ENCODE peak calls at places on chromosomes 2 and 18, in five cellular contexts. E is HS-27A, N is lung microvascular endothelial cell, J is NCI-H1105 treated with DMSO at 0.1 percent for 48 hours, W is tibial nerve. R is an unnamed sample.

GRCh38 chr2:47520825-47521665 is 118.1 kb downstream of the MSH2 start:
- DNase-seq in E (no peak), N (peak), J (peak), W (no peak), R (no peak)

GRCh38 chr2:119475225-119475856 is 43.7 kb downstream of the TMEM37 start:
- DNase-seq in E (no peak), N (no peak), J (no peak), W (no peak), R (no peak)

GRCh38 chr18:30623401-30624065 is 419.0 kb downstream of the DSC3 start:
- DNase-seq in E (peak), N (no peak), J (no peak), W (no peak), R (peak)

GRCh38 chr2:64655873-64656272 is 2.2 kb upstream of the SERTAD2 start:
- DNase-seq in E (no peak), N (no peak), J (no peak), W (no peak), R (no peak)

GRCh38 chr2:10245021-10245420 is 57.7 kb upstream of the HPCAL1 start:
- DNase-seq in E (no peak), N (no peak), J (no peak), W (no peak), R (no peak)

GRCh38 chr18:681985-682384 is 24.5 kb downstream of the TYMS start:
- DNase-seq in E (no peak), N (no peak), J (no peak), W (no peak), R (no peak)

GRCh38 chr2:116510117-116510671 is 1304.3 kb upstream of the DDX18 start:
- DNase-seq in E (no peak), N (no peak), J (peak), W (no peak), R (peak)

GRCh38 chr2:121969155-121969554 is 213.7 kb downstream of the TSN start:
- DNase-seq in E (no peak), N (no peak), J (no peak), W (no peak), R (no peak)

GRCh38 chr2:172108587-172108930 is 5.9 kb upstream of the DLX2 start:
- DNase-seq in E (no peak), N (no peak), J (no peak), W (no peak), R (no peak)

GRCh38 chr18:74733592-74733991 is 135.9 kb downstream of the ZNF407 start:
- DNase-seq in E (no peak), N (no peak), J (no peak), W (no peak), R (no peak)

GRCh38 chr2:237341872-237342271 is 72.1 kb downstream of the COL6A3 start:
- DNase-seq in E (no peak), N (peak), J (no peak), W (no peak), R (peak)

GRCh38 chr2:215419113-215419512 is 16.8 kb downstream of the FN1 start:
- DNase-seq in E (no peak), N (no peak), J (no peak), W (no peak), R (no peak)

GRCh38 chr2:239781461-239781860 is 243.7 kb downstream of the NDUFA10 start:
- DNase-seq in E (no peak), N (no peak), J (no peak), W (no peak), R (no peak)

GRCh38 chr2:115414461-115414860 is 972.0 kb downstream of the DPP10 start:
- DNase-seq in E (no peak), N (no peak), J (no peak), W (no peak), R (peak)

GRCh38 chr2:63975437-63976124 is 43.6 kb downstream of the VPS54 start:
- DNase-seq in E (no peak), N (no peak), J (no peak), W (no peak), R (no peak)

GRCh38 chr2:149732001-149732685 is 144.6 kb upstream of the MMADHC start:
- DNase-seq in E (peak), N (peak), J (no peak), W (no peak), R (peak)

GRCh38 chr18:7117390-7118355 is at the start of gene LAMA1:
- DNase-seq in E (no peak), N (no peak), J (no peak), W (no peak), R (no peak)

GRCh38 chr2:104091894-104092293 is 762.0 kb upstream of the POU3F3 start:
- DNase-seq in E (no peak), N (no peak), J (no peak), W (no peak), R (no peak)

GRCh38 chr2:62485780-62486765 is 19.9 kb downstream of the TMEM17 start:
- DNase-seq in E (no peak), N (no peak), J (no peak), W (no peak), R (peak)

GRCh38 chr2:117271631-117272030 is 542.9 kb upstream of the DDX18 start:
- DNase-seq in E (no peak), N (no peak), J (no peak), W (no peak), R (no peak)

GRCh38 chr2:201260302-201260800 is at the start of gene CASP8:
- DNase-seq in E (no peak), N (peak), J (no peak), W (no peak), R (peak)

GRCh38 chr2:72980535-72981217 is 63.4 kb downstream of the EMX1 start:
- DNase-seq in E (no peak), N (no peak), J (no peak), W (no peak), R (peak)

GRCh38 chr2:65545818-65546217 is 113.4 kb upstream of the SPRED2 start:
- DNase-seq in E (peak), N (peak), J (no peak), W (no peak), R (peak)

GRCh38 chr2:158931577-158931976 is 36.9 kb upstream of the TANC1 start:
- DNase-seq in E (no peak), N (peak), J (no peak), W (no peak), R (peak)

GRCh38 chr2:8310557-8311455 is 371.1 kb upstream of the ID2 start:
- DNase-seq in E (no peak), N (no peak), J (no peak), W (no peak), R (no peak)

GRCh38 chr18:48813833-48814489 is 136.8 kb downstream of the SMAD7 start:
- DNase-seq in E (no peak), N (no peak), J (no peak), W (no peak), R (no peak)

GRCh38 chr18:23824704-23825103 is 135.5 kb downstream of the LAMA3 start:
- DNase-seq in E (no peak), N (peak), J (no peak), W (no peak), R (peak)

GRCh38 chr2:192195548-192196418 is 1.1 kb upstream of the TMEFF2 start:
- DNase-seq in E (no peak), N (peak), J (peak), W (no peak), R (peak)

GRCh38 chr18:43278401-43278800 is 1.1 kb upstream of the SYT4 start:
- DNase-seq in E (no peak), N (no peak), J (no peak), W (no peak), R (no peak)

GRCh38 chr2:69007603-69008002 is 5.4 kb upstream of the ANTXR1 start:
- DNase-seq in E (no peak), N (peak), J (no peak), W (no peak), R (peak)

GRCh38 chr2:88170472-88170892 is 336 bp downstream of the THNSL2 start:
- DNase-seq in E (no peak), N (no peak), J (no peak), W (no peak), R (peak)

GRCh38 chr18:28127228-28127627 is 49.7 kb downstream of the CDH2 start:
- DNase-seq in E (no peak), N (no peak), J (no peak), W (no peak), R (no peak)

GRCh38 chr2:2934030-2934429 is 443.6 kb downstream of the EIPR1 start:
- DNase-seq in E (no peak), N (no peak), J (no peak), W (no peak), R (no peak)

GRCh38 chr2:186755066-186755465 is 61.2 kb downstream of the FAM171B start:
- DNase-seq in E (no peak), N (peak), J (no peak), W (no peak), R (no peak)

GRCh38 chr2:178279142-178279541 is 84.8 kb downstream of the OSBPL6 start:
- DNase-seq in E (peak), N (peak), J (no peak), W (no peak), R (peak)

GRCh38 chr2:24793752-24794477 is 690 bp downstream of the CENPO start:
- DNase-seq in E (no peak), N (peak), J (peak), W (no peak), R (peak)

GRCh38 chr2:219658447-219658846 is 31.0 kb downstream of the SLC4A3 start:
- DNase-seq in E (no peak), N (no peak), J (no peak), W (no peak), R (no peak)

GRCh38 chr18:25180974-25181373 is 171.0 kb downstream of the ZNF521 start:
- DNase-seq in E (no peak), N (no peak), J (no peak), W (no peak), R (no peak)

GRCh38 chr18:14747513-14748474 is at the start of gene ANKRD30B:
- DNase-seq in E (no peak), N (no peak), J (no peak), W (no peak), R (no peak)

R was measured in mesenchymal stem cell.